ENCODE peak calls at places on chromosome 9, in four cellular contexts. H is GM12891, A is GM12878, C is K562. O is an unnamed sample.

GRCh38 chr9:115520626-115521025 is 402.7 kb upstream of the TNC start:
- DNase-seq in H (no peak), A (no peak), C (no peak), O (no peak)

GRCh38 chr9:123584202-123585176 is 228.5 kb downstream of the CRB2 start:
- DNase-seq in H (no peak), A (no peak), C (no peak), O (no peak)

GRCh38 chr9:15786616-15787015 is 233.8 kb downstream of the CCDC171 start:
- DNase-seq in H (no peak), A (no peak), C (no peak), O (no peak)

GRCh38 chr9:86287013-86287412 is 4.7 kb upstream of the ISCA1 start:
- DNase-seq in H (no peak), A (no peak), C (peak; percentile 7), O (peak; percentile 48)

GRCh38 chr9:571066-571465 is 270.4 kb upstream of the DMRT1 start:
- DNase-seq in H (no peak), A (no peak), C (no peak), O (no peak)

GRCh38 chr9:97984188-97985057 is 1.3 kb downstream of the ANP32B start:
- DNase-seq in H (peak; percentile 54), A (peak; percentile 9), C (peak; percentile 78), O (no peak)

GRCh38 chr9:131734165-131734610 is 5.7 kb downstream of the RAPGEF1 start:
- DNase-seq in H (no peak), A (no peak), C (no peak), O (peak; percentile 96)

GRCh38 chr9:81592890-81593271 is 96.5 kb downstream of the TLE1 start:
- DNase-seq in H (no peak), A (no peak), C (no peak), O (no peak)

GRCh38 chr9:10265102-10265708 is 347.6 kb downstream of the PTPRD start:
- DNase-seq in H (no peak), A (no peak), C (no peak), O (no peak)

GRCh38 chr9:125240649-125240999 is 519 bp downstream of the HSPA5 start:
- DNase-seq in H (no peak), A (no peak), C (peak; percentile 70), O (no peak)

GRCh38 chr9:11194249-11194648 is 581.4 kb upstream of the PTPRD start:
- DNase-seq in H (no peak), A (no peak), C (no peak), O (no peak)

GRCh38 chr9:30410273-30410672 is 1974.2 kb upstream of the ACO1 start:
- DNase-seq in H (no peak), A (no peak), C (no peak), O (no peak)

GRCh38 chr9:15231788-15232635 is 75.0 kb downstream of the TTC39B start:
- DNase-seq in H (peak; percentile 24), A (no peak), C (peak; percentile 15), O (no peak)

GRCh38 chr9:5425006-5425628 is 12.6 kb downstream of the PLGRKT start:
- DNase-seq in H (no peak), A (peak; percentile 30), C (peak; percentile 17), O (no peak)

GRCh38 chr9:126152622-126153362 is 173.8 kb upstream of the MVB12B start:
- DNase-seq in H (no peak), A (no peak), C (no peak), O (no peak)

GRCh38 chr9:549425-549997 is 292.0 kb upstream of the DMRT1 start:
- DNase-seq in H (no peak), A (no peak), C (no peak), O (no peak)

GRCh38 chr9:15670884-15671283 is 118.0 kb downstream of the CCDC171 start:
- DNase-seq in H (no peak), A (peak; percentile 11), C (no peak), O (no peak)

GRCh38 chr9:29966247-29966646 is 2393.0 kb upstream of the C9orf72 start:
- DNase-seq in H (no peak), A (no peak), C (no peak), O (no peak)

GRCh38 chr9:6417186-6417585 is 4.2 kb downstream of the UHRF2 start:
- DNase-seq in H (no peak), A (no peak), C (no peak), O (peak; percentile 14)

GRCh38 chr9:96741771-96742170 is 36.1 kb downstream of the ZNF510 start:
- DNase-seq in H (no peak), A (no peak), C (no peak), O (no peak)

GRCh38 chr9:126701820-126702500 is 88.2 kb downstream of the LMX1B start:
- DNase-seq in H (no peak), A (no peak), C (no peak), O (no peak)

DNA sequence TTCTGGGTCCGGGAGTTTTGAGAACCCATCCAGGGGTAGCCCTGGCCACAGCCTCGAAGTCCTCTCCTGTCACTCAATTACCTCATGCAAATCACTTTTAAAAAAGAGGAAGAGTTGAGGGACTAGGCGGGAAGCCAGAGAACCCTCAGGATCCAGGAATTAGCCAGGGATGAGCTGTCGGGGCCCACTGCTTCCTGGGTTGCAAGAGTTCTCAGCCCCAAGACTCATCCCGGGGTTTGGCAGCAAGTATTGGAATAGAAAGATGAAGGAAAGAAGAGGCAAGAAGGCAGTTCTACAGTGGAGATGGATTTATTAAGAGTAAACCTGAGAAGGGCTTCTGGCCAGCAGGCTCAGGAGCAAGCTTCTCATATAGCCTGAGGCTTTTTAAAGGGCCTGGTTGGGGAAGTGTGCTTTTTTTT is 25.6 kb downstream of the C9orf50 start:
- DNase-seq in H (no peak), A (no peak), C (no peak), O (no peak)
- TF ChIP-seq SPI1 in H (peak; percentile 2), A (no peak), C (peak; percentile 79), O (peak; percentile 44)

GRCh38 chr9:99666571-99666970 is 155.1 kb upstream of the NR4A3 start:
- DNase-seq in H (no peak), A (peak; percentile 16), C (no peak), O (no peak)

GRCh38 chr9:99660191-99660636 is 161.5 kb upstream of the NR4A3 start:
- DNase-seq in H (peak; percentile 7), A (peak; percentile 78), C (no peak), O (peak; percentile 70)

GRCh38 chr9:99663297-99663696 is 158.4 kb upstream of the NR4A3 start:
- DNase-seq in H (no peak), A (no peak), C (no peak), O (no peak)
- TF ChIP-seq SPI1 in H (no peak), A (no peak), C (no peak), O (no peak)

GRCh38 chr9:119412399-119412798 is 43.2 kb upstream of the BRINP1 start:
- DNase-seq in H (no peak), A (no peak), C (no peak), O (no peak)
- TF ChIP-seq SPI1 in H (no peak), A (no peak), C (no peak), O (no peak)

GRCh38 chr9:92384373-92384772 is 20.0 kb downstream of the OGN start:
- DNase-seq in H (no peak), A (no peak), C (no peak), O (no peak)

GRCh38 chr9:92385001-92385400 is 19.4 kb downstream of the OGN start:
- DNase-seq in H (no peak), A (no peak), C (no peak), O (no peak)

GRCh38 chr9:92385474-92385873 is 18.9 kb downstream of the OGN start:
- DNase-seq in H (no peak), A (no peak), C (no peak), O (no peak)

GRCh38 chr9:92381780-92382179 is 22.6 kb downstream of the OGN start:
- DNase-seq in H (no peak), A (no peak), C (no peak), O (no peak)

DNA sequence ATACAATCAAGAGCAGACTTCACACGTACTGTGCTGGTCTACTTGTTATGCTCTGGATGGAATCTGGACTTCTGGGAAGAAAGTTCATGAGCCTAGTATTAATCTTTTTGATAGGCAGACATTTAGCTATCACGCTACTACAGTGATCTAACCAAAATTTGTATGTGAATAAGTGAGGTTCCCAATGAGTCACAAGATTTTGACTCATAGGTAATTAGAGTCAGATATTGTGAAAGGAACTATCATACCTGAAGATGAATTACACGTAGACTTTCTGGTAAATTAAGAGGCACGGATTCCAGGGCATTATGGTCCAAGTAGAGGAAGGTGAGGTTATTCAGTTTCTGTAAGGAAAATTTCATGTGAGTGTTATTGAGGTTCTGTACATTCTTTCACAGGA is 18.4 kb downstream of the OGN start:
- DNase-seq in H (no peak), A (no peak), C (no peak), O (no peak)
- TF ChIP-seq SPI1 in H (no peak), A (no peak), C (no peak), O (no peak)

DNA sequence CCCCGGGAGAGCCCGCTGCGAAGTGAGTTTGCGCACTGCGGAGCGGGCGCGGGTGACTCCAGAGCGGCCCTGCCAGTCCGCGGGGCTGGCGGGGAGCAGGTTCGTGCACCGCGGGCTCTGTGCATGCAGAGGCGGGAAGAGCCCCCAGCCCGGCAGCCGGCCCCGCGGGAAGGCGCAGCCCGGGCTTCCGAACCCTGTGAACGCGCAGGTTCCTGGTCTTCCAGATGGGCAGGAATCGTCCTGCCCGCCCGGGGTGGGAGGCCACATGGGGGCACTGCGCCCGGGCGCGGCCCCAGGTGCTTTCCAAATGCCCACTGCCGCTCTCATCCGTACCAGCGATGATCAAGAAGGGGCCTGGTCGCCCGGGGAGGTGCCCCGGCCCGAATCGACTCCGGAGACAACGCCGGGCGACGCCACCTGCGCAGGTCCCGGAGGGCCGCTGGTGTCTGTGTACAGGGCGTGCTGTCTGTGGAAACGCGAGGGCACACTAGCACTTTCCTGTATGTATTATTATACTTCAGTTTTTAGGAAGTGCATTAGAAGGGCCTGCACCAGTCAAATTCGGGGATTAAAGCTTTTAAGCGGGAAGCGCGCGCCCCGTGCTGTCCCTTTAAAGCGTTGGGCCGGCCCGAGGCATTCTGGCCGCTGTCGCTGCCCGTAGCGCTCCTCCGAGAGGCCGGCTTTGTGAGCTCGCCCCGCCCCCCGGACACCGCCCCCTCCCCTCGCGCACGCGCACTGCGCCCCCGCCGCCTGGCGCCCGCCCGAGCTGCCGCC is at the start of gene WDR5:
- DNase-seq in H (peak; percentile 100), A (peak; percentile 31), C (peak; percentile 98), O (peak; percentile 70)
- TF ChIP-seq SPI1 in H (no peak), A (no peak), C (no peak), O (peak; percentile 36)

GRCh38 chr9:21656776-21657637 is 145.4 kb upstream of the MTAP start:
- DNase-seq in H (no peak), A (no peak), C (no peak), O (no peak)

GRCh38 chr9:21660976-21661375 is 141.5 kb upstream of the MTAP start:
- DNase-seq in H (no peak), A (no peak), C (no peak), O (no peak)

GRCh38 chr9:21657966-21658667 is 144.3 kb upstream of the MTAP start:
- DNase-seq in H (no peak), A (no peak), C (no peak), O (no peak)

GRCh38 chr9:21661626-21662025 is 140.8 kb upstream of the MTAP start:
- DNase-seq in H (no peak), A (no peak), C (no peak), O (no peak)
- TF ChIP-seq SPI1 in H (no peak), A (no peak), C (no peak), O (no peak)